ENCODE peak calls at places on chromosomes 16 and 17, in ten cellular contexts. One of them, this sample, is unnamed.

GRCh38 chr16:3729161-3730112 is 12.1 kb upstream of the TRAP1 start:
- DNase-seq in endothelial cell: no peak
- DNase-seq in left lung: no peak
- DNase-seq in epithelial cell of esophagus: no peak
- DNase-seq in HL-60: no peak
- DNase-seq in cardiac fibroblast: no peak
- DNase-seq in fibroblast of lung: no peak
- DNase-seq in left ventricle myocardium inferior: no peak
- DNase-seq in tibial artery: no peak
- DNase-seq in lower leg skin: no peak
- DNase-seq in this sample: no peak

GRCh38 chr16:30142672-30143346 is 19.8 kb upstream of the MAPK3 start:
- DNase-seq in endothelial cell: no peak
- DNase-seq in left lung: no peak
- DNase-seq in epithelial cell of esophagus: no peak
- DNase-seq in HL-60: peak
- DNase-seq in cardiac fibroblast: no peak
- DNase-seq in fibroblast of lung: no peak
- DNase-seq in left ventricle myocardium inferior: no peak
- DNase-seq in tibial artery: no peak
- DNase-seq in lower leg skin: no peak
- DNase-seq in this sample: no peak

GRCh38 chr16:21524068-21524751 is 75.2 kb upstream of the METTL9 start:
- DNase-seq in endothelial cell: no peak
- DNase-seq in left lung: peak
- DNase-seq in epithelial cell of esophagus: no peak
- DNase-seq in HL-60: no peak
- DNase-seq in cardiac fibroblast: no peak
- DNase-seq in fibroblast of lung: no peak
- DNase-seq in left ventricle myocardium inferior: no peak
- DNase-seq in tibial artery: no peak
- DNase-seq in lower leg skin: no peak
- DNase-seq in this sample: no peak

GRCh38 chr16:57998484-57998883 is 2.0 kb downstream of the ZNF319 start:
- DNase-seq in endothelial cell: no peak
- DNase-seq in left lung: peak
- DNase-seq in epithelial cell of esophagus: peak
- DNase-seq in HL-60: peak
- DNase-seq in cardiac fibroblast: peak
- DNase-seq in fibroblast of lung: peak
- DNase-seq in left ventricle myocardium inferior: peak
- DNase-seq in tibial artery: no peak
- DNase-seq in lower leg skin: no peak
- DNase-seq in this sample: no peak

GRCh38 chr16:68972720-68973119 is 129.4 kb downstream of the TANGO6 start:
- DNase-seq in endothelial cell: peak
- DNase-seq in left lung: no peak
- DNase-seq in epithelial cell of esophagus: peak
- DNase-seq in HL-60: no peak
- DNase-seq in cardiac fibroblast: peak
- DNase-seq in fibroblast of lung: peak
- DNase-seq in left ventricle myocardium inferior: no peak
- DNase-seq in tibial artery: no peak
- DNase-seq in lower leg skin: no peak
- DNase-seq in this sample: no peak

GRCh38 chr17:78356163-78356713 is 3.6 kb downstream of the SOCS3 start:
- DNase-seq in endothelial cell: no peak
- DNase-seq in left lung: no peak
- DNase-seq in epithelial cell of esophagus: peak
- DNase-seq in HL-60: peak
- DNase-seq in cardiac fibroblast: peak
- DNase-seq in fibroblast of lung: peak
- DNase-seq in left ventricle myocardium inferior: no peak
- DNase-seq in tibial artery: no peak
- DNase-seq in lower leg skin: no peak
- DNase-seq in this sample: peak

GRCh38 chr16:57530104-57530522 is 6.3 kb downstream of the CCDC102A start:
- DNase-seq in endothelial cell: no peak
- DNase-seq in left lung: peak
- DNase-seq in epithelial cell of esophagus: peak
- DNase-seq in HL-60: no peak
- DNase-seq in cardiac fibroblast: peak
- DNase-seq in fibroblast of lung: peak
- DNase-seq in left ventricle myocardium inferior: peak
- DNase-seq in tibial artery: no peak
- DNase-seq in lower leg skin: no peak
- DNase-seq in this sample: peak

GRCh38 chr16:10611825-10612342 is 31.5 kb upstream of the EMP2 start:
- DNase-seq in endothelial cell: no peak
- DNase-seq in left lung: no peak
- DNase-seq in epithelial cell of esophagus: no peak
- DNase-seq in HL-60: no peak
- DNase-seq in cardiac fibroblast: no peak
- DNase-seq in fibroblast of lung: no peak
- DNase-seq in left ventricle myocardium inferior: no peak
- DNase-seq in tibial artery: no peak
- DNase-seq in lower leg skin: no peak
- DNase-seq in this sample: no peak

GRCh38 chr16:70529051-70529777 is 5.6 kb downstream of the SF3B3 start:
- DNase-seq in endothelial cell: no peak
- DNase-seq in left lung: no peak
- DNase-seq in epithelial cell of esophagus: peak
- DNase-seq in HL-60: no peak
- DNase-seq in cardiac fibroblast: peak
- DNase-seq in fibroblast of lung: peak
- DNase-seq in left ventricle myocardium inferior: no peak
- DNase-seq in tibial artery: no peak
- DNase-seq in lower leg skin: no peak
- DNase-seq in this sample: peak

GRCh38 chr17:81035389-81036127 is 607 bp downstream of the BAIAP2 start:
- DNase-seq in endothelial cell: no peak
- DNase-seq in left lung: peak
- DNase-seq in epithelial cell of esophagus: no peak
- DNase-seq in HL-60: no peak
- DNase-seq in cardiac fibroblast: no peak
- DNase-seq in fibroblast of lung: peak
- DNase-seq in left ventricle myocardium inferior: no peak
- DNase-seq in tibial artery: no peak
- DNase-seq in lower leg skin: no peak
- DNase-seq in this sample: no peak

GRCh38 chr17:7437369-7437863 is 1.9 kb upstream of the FGF11 start:
- DNase-seq in endothelial cell: no peak
- DNase-seq in left lung: no peak
- DNase-seq in epithelial cell of esophagus: no peak
- DNase-seq in HL-60: no peak
- DNase-seq in cardiac fibroblast: no peak
- DNase-seq in fibroblast of lung: no peak
- DNase-seq in left ventricle myocardium inferior: no peak
- DNase-seq in tibial artery: no peak
- DNase-seq in lower leg skin: no peak
- DNase-seq in this sample: no peak

GRCh38 chr17:7436556-7437368 is 1.5 kb downstream of the TMEM102 start:
- DNase-seq in endothelial cell: peak
- DNase-seq in left lung: peak
- DNase-seq in epithelial cell of esophagus: peak
- DNase-seq in HL-60: peak
- DNase-seq in cardiac fibroblast: peak
- DNase-seq in fibroblast of lung: peak
- DNase-seq in left ventricle myocardium inferior: peak
- DNase-seq in tibial artery: peak
- DNase-seq in lower leg skin: peak
- DNase-seq in this sample: peak

GRCh38 chr17:7438050-7438614 is 1.2 kb upstream of the FGF11 start:
- DNase-seq in endothelial cell: peak
- DNase-seq in left lung: peak
- DNase-seq in epithelial cell of esophagus: peak
- DNase-seq in HL-60: peak
- DNase-seq in cardiac fibroblast: no peak
- DNase-seq in fibroblast of lung: no peak
- DNase-seq in left ventricle myocardium inferior: peak
- DNase-seq in tibial artery: peak
- DNase-seq in lower leg skin: peak
- DNase-seq in this sample: no peak

GRCh38 chr17:7438656-7439460 is 454 bp upstream of the FGF11 start:
- DNase-seq in endothelial cell: no peak
- DNase-seq in left lung: no peak
- DNase-seq in epithelial cell of esophagus: no peak
- DNase-seq in HL-60: no peak
- DNase-seq in cardiac fibroblast: no peak
- DNase-seq in fibroblast of lung: no peak
- DNase-seq in left ventricle myocardium inferior: no peak
- DNase-seq in tibial artery: no peak
- DNase-seq in lower leg skin: no peak
- DNase-seq in this sample: no peak

GRCh38 chr17:7435676-7436555 is 681 bp downstream of the TMEM102 start:
- DNase-seq in endothelial cell: peak
- DNase-seq in left lung: peak
- DNase-seq in epithelial cell of esophagus: peak
- DNase-seq in HL-60: peak
- DNase-seq in cardiac fibroblast: no peak
- DNase-seq in fibroblast of lung: no peak
- DNase-seq in left ventricle myocardium inferior: peak
- DNase-seq in tibial artery: no peak
- DNase-seq in lower leg skin: peak
- DNase-seq in this sample: no peak
- TF ChIP-seq CTCF in endothelial cell: peak
- TF ChIP-seq CTCF in left lung: no peak
- TF ChIP-seq CTCF in epithelial cell of esophagus: no peak
- TF ChIP-seq CTCF in HL-60: no peak
- TF ChIP-seq CTCF in cardiac fibroblast: no peak
- TF ChIP-seq CTCF in fibroblast of lung: peak
- TF ChIP-seq CTCF in left ventricle myocardium inferior: no peak
- TF ChIP-seq CTCF in tibial artery: no peak
- TF ChIP-seq CTCF in lower leg skin: no peak
- TF ChIP-seq CTCF in this sample: peak

GRCh38 chr17:31260151-31260550 is 36.9 kb downstream of the OMG start:
- DNase-seq in endothelial cell: no peak
- DNase-seq in left lung: no peak
- DNase-seq in epithelial cell of esophagus: no peak
- DNase-seq in HL-60: no peak
- DNase-seq in cardiac fibroblast: no peak
- DNase-seq in fibroblast of lung: no peak
- DNase-seq in left ventricle myocardium inferior: no peak
- DNase-seq in tibial artery: no peak
- DNase-seq in lower leg skin: no peak
- DNase-seq in this sample: no peak
- TF ChIP-seq CTCF in endothelial cell: no peak
- TF ChIP-seq CTCF in left lung: no peak
- TF ChIP-seq CTCF in epithelial cell of esophagus: no peak
- TF ChIP-seq CTCF in HL-60: no peak
- TF ChIP-seq CTCF in cardiac fibroblast: no peak
- TF ChIP-seq CTCF in fibroblast of lung: no peak
- TF ChIP-seq CTCF in left ventricle myocardium inferior: no peak
- TF ChIP-seq CTCF in tibial artery: no peak
- TF ChIP-seq CTCF in lower leg skin: no peak
- TF ChIP-seq CTCF in this sample: no peak

GRCh38 chr16:2297506-2297860 is 29.6 kb upstream of the RNPS1 start:
- DNase-seq in endothelial cell: no peak
- DNase-seq in left lung: no peak
- DNase-seq in epithelial cell of esophagus: no peak
- DNase-seq in HL-60: no peak
- DNase-seq in cardiac fibroblast: no peak
- DNase-seq in fibroblast of lung: no peak
- DNase-seq in left ventricle myocardium inferior: no peak
- DNase-seq in tibial artery: no peak
- DNase-seq in lower leg skin: no peak
- DNase-seq in this sample: no peak

GRCh38 chr16:2298621-2299020 is 30.7 kb upstream of the RNPS1 start:
- DNase-seq in endothelial cell: no peak
- DNase-seq in left lung: peak
- DNase-seq in epithelial cell of esophagus: no peak
- DNase-seq in HL-60: no peak
- DNase-seq in cardiac fibroblast: no peak
- DNase-seq in fibroblast of lung: no peak
- DNase-seq in left ventricle myocardium inferior: no peak
- DNase-seq in tibial artery: no peak
- DNase-seq in lower leg skin: no peak
- DNase-seq in this sample: no peak

GRCh38 chr16:2295056-2295798 is 27.3 kb upstream of the RNPS1 start:
- DNase-seq in endothelial cell: no peak
- DNase-seq in left lung: peak
- DNase-seq in epithelial cell of esophagus: no peak
- DNase-seq in HL-60: peak
- DNase-seq in cardiac fibroblast: no peak
- DNase-seq in fibroblast of lung: no peak
- DNase-seq in left ventricle myocardium inferior: no peak
- DNase-seq in tibial artery: no peak
- DNase-seq in lower leg skin: no peak
- DNase-seq in this sample: no peak

GRCh38 chr16:2299121-2299914 is 31.4 kb upstream of the RNPS1 start:
- DNase-seq in endothelial cell: no peak
- DNase-seq in left lung: peak
- DNase-seq in epithelial cell of esophagus: no peak
- DNase-seq in HL-60: no peak
- DNase-seq in cardiac fibroblast: no peak
- DNase-seq in fibroblast of lung: no peak
- DNase-seq in left ventricle myocardium inferior: no peak
- DNase-seq in tibial artery: no peak
- DNase-seq in lower leg skin: no peak
- DNase-seq in this sample: no peak

DNA sequence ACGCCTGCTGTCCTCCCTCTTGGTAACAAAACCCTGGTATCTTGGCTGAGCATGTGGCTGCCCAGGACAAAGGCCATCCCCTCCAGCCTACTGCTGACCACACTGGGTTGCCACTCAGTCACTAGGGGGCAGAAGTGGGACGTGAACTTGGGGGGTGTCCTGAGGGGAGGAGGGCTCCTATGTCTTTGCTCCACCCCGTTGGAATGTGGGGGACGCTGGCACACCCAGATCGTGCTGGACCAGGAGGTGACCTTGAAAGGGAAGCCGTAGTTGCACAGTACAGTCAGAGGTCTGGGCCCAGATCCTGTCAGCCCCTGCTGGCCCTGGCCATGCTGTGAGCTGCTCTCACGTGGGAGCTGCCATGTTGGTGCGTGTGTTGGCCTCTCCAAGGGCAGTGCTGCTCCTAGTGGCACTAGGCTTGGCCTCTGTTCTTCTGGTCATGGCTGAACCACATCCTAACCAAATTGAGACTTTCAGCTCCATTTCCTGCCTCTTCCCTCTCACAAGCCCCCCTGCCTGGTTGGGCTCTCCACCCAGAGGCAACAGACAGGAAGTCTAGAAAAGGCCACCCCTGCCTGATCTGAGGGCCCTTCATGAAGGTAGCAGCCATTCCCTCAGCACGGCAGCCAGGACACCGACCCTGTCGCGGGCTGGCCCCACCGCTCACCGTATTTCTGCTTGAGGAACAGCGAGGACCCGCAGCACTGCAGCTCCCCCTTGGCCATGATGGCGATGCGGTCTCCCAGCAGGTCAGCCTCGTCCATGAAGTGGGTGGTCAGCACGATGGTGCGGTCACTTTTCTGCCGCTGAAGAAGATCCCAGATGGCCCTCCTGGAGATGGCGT is 29.0 kb upstream of the RNPS1 start:
- DNase-seq in endothelial cell: no peak
- DNase-seq in left lung: peak
- DNase-seq in epithelial cell of esophagus: peak
- DNase-seq in HL-60: peak
- DNase-seq in cardiac fibroblast: peak
- DNase-seq in fibroblast of lung: peak
- DNase-seq in left ventricle myocardium inferior: no peak
- DNase-seq in tibial artery: no peak
- DNase-seq in lower leg skin: no peak
- DNase-seq in this sample: peak
- TF ChIP-seq CTCF in endothelial cell: no peak
- TF ChIP-seq CTCF in left lung: no peak
- TF ChIP-seq CTCF in epithelial cell of esophagus: peak
- TF ChIP-seq CTCF in HL-60: peak
- TF ChIP-seq CTCF in cardiac fibroblast: peak
- TF ChIP-seq CTCF in fibroblast of lung: peak
- TF ChIP-seq CTCF in left ventricle myocardium inferior: peak
- TF ChIP-seq CTCF in tibial artery: peak
- TF ChIP-seq CTCF in lower leg skin: no peak
- TF ChIP-seq CTCF in this sample: peak

GRCh38 chr16:53121043-53121442 is 66.3 kb downstream of the CHD9 start:
- DNase-seq in endothelial cell: no peak
- DNase-seq in left lung: no peak
- DNase-seq in epithelial cell of esophagus: no peak
- DNase-seq in HL-60: no peak
- DNase-seq in cardiac fibroblast: no peak
- DNase-seq in fibroblast of lung: no peak
- DNase-seq in left ventricle myocardium inferior: no peak
- DNase-seq in tibial artery: no peak
- DNase-seq in lower leg skin: no peak
- DNase-seq in this sample: no peak
- TF ChIP-seq CTCF in endothelial cell: no peak
- TF ChIP-seq CTCF in left lung: no peak
- TF ChIP-seq CTCF in epithelial cell of esophagus: no peak
- TF ChIP-seq CTCF in HL-60: no peak
- TF ChIP-seq CTCF in cardiac fibroblast: no peak
- TF ChIP-seq CTCF in fibroblast of lung: no peak
- TF ChIP-seq CTCF in left ventricle myocardium inferior: no peak
- TF ChIP-seq CTCF in tibial artery: no peak
- TF ChIP-seq CTCF in lower leg skin: no peak
- TF ChIP-seq CTCF in this sample: no peak